ENCODE peak calls at places on chromosomes 12 and 14, in nine cellular contexts. X is K562, T is A549, L is GM12878, J is HCT116, P is SK-N-SH, M is HepG2, R is Panc1, U is HL-60. K is an unnamed sample.

GRCh38 chr14:49946320-49947141 is 53.6 kb downstream of the ARF6 start:
- DNase-seq in X (peak), T (peak), L (no peak), J (no peak), P (peak), M (peak), R (peak), U (no peak), K (no peak)

GRCh38 chr14:67704484-67705089 is 2.9 kb downstream of the RDH12 start:
- DNase-seq in X (peak), T (peak), L (peak), J (peak), P (peak), M (peak), R (peak), U (no peak), K (peak)

GRCh38 chr14:95156153-95156764 is 1.1 kb downstream of the DICER1 start:
- DNase-seq in X (peak), T (no peak), L (no peak), J (no peak), P (no peak), M (no peak), R (no peak), U (no peak), K (no peak)

GRCh38 chr12:50924131-50924438 is 28.3 kb upstream of the HIGD1C start:
- DNase-seq in X (no peak), T (no peak), L (no peak), J (no peak), P (no peak), M (no peak), R (no peak), U (no peak), K (no peak)

GRCh38 chr12:123264642-123265041 is 7.0 kb downstream of the CDK2AP1 start:
- DNase-seq in X (peak), T (no peak), L (no peak), J (no peak), P (peak), M (peak), R (no peak), U (no peak), K (peak)

GRCh38 chr12:104285740-104286537 is 17.6 kb upstream of the EID3 start:
- DNase-seq in X (peak), T (no peak), L (no peak), J (peak), P (no peak), M (no peak), R (no peak), U (no peak), K (no peak)

GRCh38 chr14:36517242-36518030 is 2.6 kb downstream of the NKX2-1 start:
- DNase-seq in X (no peak), T (no peak), L (no peak), J (no peak), P (peak), M (no peak), R (no peak), U (no peak), K (peak)

GRCh38 chr14:68546839-68547238 is 246.0 kb downstream of the ZFP36L1 start:
- DNase-seq in X (no peak), T (no peak), L (no peak), J (no peak), P (no peak), M (no peak), R (no peak), U (no peak), K (no peak)

GRCh38 chr12:4450551-4451112 is 5.0 kb upstream of the FGF6 start:
- DNase-seq in X (no peak), T (no peak), L (no peak), J (no peak), P (no peak), M (no peak), R (no peak), U (no peak), K (peak)

GRCh38 chr14:36901846-36902245 is 240.2 kb downstream of the PAX9 start:
- DNase-seq in X (no peak), T (no peak), L (no peak), J (no peak), P (no peak), M (no peak), R (no peak), U (no peak), K (no peak)

GRCh38 chr14:60768602-60769001 is 34.0 kb downstream of the MNAT1 start:
- DNase-seq in X (no peak), T (no peak), L (no peak), J (no peak), P (no peak), M (no peak), R (no peak), U (no peak), K (no peak)

GRCh38 chr12:125187148-125187733 is 122.0 kb downstream of the AACS start:
- DNase-seq in X (no peak), T (no peak), L (no peak), J (no peak), P (no peak), M (no peak), R (no peak), U (no peak), K (peak)

GRCh38 chr12:120075034-120075616 is 41.4 kb downstream of the RAB35 start:
- DNase-seq in X (no peak), T (no peak), L (no peak), J (no peak), P (no peak), M (no peak), R (no peak), U (no peak), K (no peak)

GRCh38 chr14:75418779-75419768 is 8.7 kb upstream of the JDP2 start:
- DNase-seq in X (peak), T (no peak), L (peak), J (peak), P (no peak), M (no peak), R (no peak), U (no peak), K (peak)

GRCh38 chr12:126588586-126589249 is 1523.5 kb downstream of the AACS start:
- DNase-seq in X (no peak), T (no peak), L (no peak), J (no peak), P (no peak), M (no peak), R (no peak), U (no peak), K (no peak)

GRCh38 chr12:46005151-46005797 is 14.9 kb upstream of the SCAF11 start:
- DNase-seq in X (no peak), T (peak), L (no peak), J (no peak), P (peak), M (no peak), R (no peak), U (no peak), K (no peak)

GRCh38 chr12:2689879-2690278 is 104.9 kb upstream of the FKBP4 start:
- DNase-seq in X (no peak), T (no peak), L (no peak), J (no peak), P (no peak), M (no peak), R (no peak), U (no peak), K (no peak)

GRCh38 chr14:23441076-23441475 is 5.6 kb upstream of the MYH7 start:
- DNase-seq in X (peak), T (no peak), L (no peak), J (no peak), P (no peak), M (no peak), R (no peak), U (no peak), K (no peak)

GRCh38 chr12:124713041-124713435 is 145.6 kb upstream of the NCOR2 start:
- DNase-seq in X (no peak), T (no peak), L (peak), J (no peak), P (no peak), M (no peak), R (no peak), U (no peak), K (no peak)

GRCh38 chr14:89013098-89013504 is 188.7 kb downstream of the TTC8 start:
- DNase-seq in X (peak), T (peak), L (no peak), J (peak), P (no peak), M (peak), R (peak), U (no peak), K (peak)

GRCh38 chr12:91367234-91367849 is 184.7 kb upstream of the DCN start:
- DNase-seq in X (peak), T (peak), L (no peak), J (peak), P (no peak), M (peak), R (no peak), U (no peak), K (no peak)

GRCh38 chr12:68461645-68462044 is 129.5 kb upstream of the MDM1 start:
- DNase-seq in X (no peak), T (no peak), L (no peak), J (no peak), P (no peak), M (no peak), R (no peak), U (no peak), K (no peak)

GRCh38 chr14:76121089-76121748 is 30.5 kb upstream of the GPATCH2L start:
- DNase-seq in X (no peak), T (no peak), L (no peak), J (no peak), P (no peak), M (no peak), R (no peak), U (no peak), K (no peak)

GRCh38 chr12:8953773-8954402 is 4.4 kb upstream of the M6PR start:
- DNase-seq in X (no peak), T (no peak), L (no peak), J (no peak), P (no peak), M (no peak), R (no peak), U (no peak), K (no peak)

GRCh38 chr12:120663741-120664140 is 23.2 kb upstream of the MLEC start:
- DNase-seq in X (no peak), T (no peak), L (no peak), J (no peak), P (no peak), M (no peak), R (no peak), U (no peak), K (no peak)

GRCh38 chr12:49200882-49201594 is 12.2 kb upstream of the TUBA1A start:
- DNase-seq in X (peak), T (peak), L (peak), J (peak), P (peak), M (no peak), R (peak), U (peak), K (peak)

GRCh38 chr12:89999699-90000505 is 291.3 kb upstream of the ATP2B1 start:
- DNase-seq in X (no peak), T (no peak), L (no peak), J (no peak), P (no peak), M (no peak), R (no peak), U (no peak), K (no peak)

GRCh38 chr12:24948816-24949722 is at the start of gene BCAT1:
- DNase-seq in X (peak), T (peak), L (no peak), J (no peak), P (peak), M (peak), R (no peak), U (peak), K (peak)

GRCh38 chr12:2268478-2269286 is 215.9 kb downstream of the CACNA1C start:
- DNase-seq in X (no peak), T (no peak), L (no peak), J (no peak), P (no peak), M (no peak), R (no peak), U (no peak), K (no peak)

GRCh38 chr14:24404814-24405213 is 6.0 kb downstream of the NYNRIN start:
- DNase-seq in X (no peak), T (no peak), L (no peak), J (no peak), P (no peak), M (no peak), R (no peak), U (no peak), K (no peak)

GRCh38 chr14:47442206-47442605 is 233.2 kb downstream of the MDGA2 start:
- DNase-seq in X (no peak), T (no peak), L (no peak), J (peak), P (no peak), M (peak), R (no peak), U (no peak), K (peak)

GRCh38 chr12:13203028-13203922 is 6.7 kb downstream of the EMP1 start:
- DNase-seq in X (no peak), T (no peak), L (no peak), J (no peak), P (peak), M (no peak), R (no peak), U (no peak), K (peak)

GRCh38 chr14:53953828-53954550 is 2.6 kb downstream of the BMP4 start:
- DNase-seq in X (no peak), T (peak), L (no peak), J (no peak), P (peak), M (peak), R (no peak), U (no peak), K (peak)

GRCh38 chr12:25828188-25828587 is 130.3 kb upstream of the RASSF8 start:
- DNase-seq in X (no peak), T (no peak), L (no peak), J (no peak), P (no peak), M (no peak), R (no peak), U (no peak), K (no peak)

DNA sequence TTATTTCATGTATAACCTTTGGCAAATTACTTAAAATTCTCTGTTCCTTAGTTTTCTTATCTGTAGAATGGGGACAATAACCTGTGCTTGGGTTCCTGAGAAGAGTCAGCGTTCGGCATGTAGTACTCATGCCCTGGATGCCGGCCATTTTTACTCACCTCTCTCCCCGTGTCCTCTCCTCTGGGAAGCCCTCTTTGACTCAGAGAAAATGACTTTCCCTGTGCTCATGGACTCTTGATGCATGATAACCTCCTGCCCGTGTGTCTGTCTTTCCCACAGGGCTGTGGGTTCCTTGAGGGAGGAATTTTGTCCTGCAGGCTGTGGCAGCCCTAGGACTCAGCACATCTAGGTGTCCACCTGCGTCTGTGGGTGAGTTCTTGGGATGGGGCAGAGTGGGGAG is 5.8 kb upstream of the C1RL start:
- DNase-seq in X (no peak), T (no peak), L (no peak), J (no peak), P (no peak), M (no peak), R (no peak), U (no peak), K (no peak)
- TF ChIP-seq REST in X (no peak), T (no peak), L (no peak), J (no peak), P (no peak), M (no peak), R (no peak), U (no peak), K (no peak)

GRCh38 chr14:72699433-72699832 is 194.5 kb downstream of the DPF3 start:
- DNase-seq in X (no peak), T (no peak), L (no peak), J (no peak), P (no peak), M (no peak), R (no peak), U (no peak), K (no peak)

GRCh38 chr14:72699852-72700257 is 194.0 kb downstream of the DPF3 start:
- DNase-seq in X (peak), T (no peak), L (no peak), J (no peak), P (no peak), M (no peak), R (no peak), U (peak), K (no peak)

GRCh38 chr14:72700338-72701231 is 193.3 kb downstream of the DPF3 start:
- DNase-seq in X (no peak), T (no peak), L (no peak), J (no peak), P (no peak), M (no peak), R (no peak), U (no peak), K (no peak)

GRCh38 chr14:72701232-72701555 is 192.7 kb downstream of the DPF3 start:
- DNase-seq in X (no peak), T (no peak), L (no peak), J (no peak), P (peak), M (no peak), R (no peak), U (no peak), K (no peak)

GRCh38 chr14:72701610-72702009 is 192.3 kb downstream of the DPF3 start:
- DNase-seq in X (no peak), T (no peak), L (no peak), J (no peak), P (peak), M (no peak), R (no peak), U (no peak), K (no peak)
- TF ChIP-seq REST in X (no peak), T (no peak), L (no peak), J (no peak), P (no peak), M (no peak), R (no peak), U (no peak), K (no peak)

DNA sequence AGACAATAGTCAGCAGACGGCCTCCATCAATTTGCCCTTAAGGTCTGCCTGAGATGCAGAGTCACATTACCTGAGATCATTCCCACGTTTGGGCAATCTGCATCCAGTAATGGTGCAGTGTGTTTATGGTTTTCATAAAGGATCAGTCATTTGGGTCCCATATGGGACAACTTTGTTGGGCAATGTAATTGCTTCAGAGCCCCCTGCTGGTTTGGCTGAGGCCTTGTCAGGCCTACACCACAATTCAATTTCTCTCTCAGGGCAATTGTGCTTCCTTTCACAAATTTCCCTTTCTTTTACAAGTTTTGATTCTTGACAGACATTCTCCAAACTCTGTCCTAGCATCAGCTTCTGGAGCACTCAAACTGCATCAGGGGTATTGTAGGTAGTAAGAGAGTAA is 191.2 kb upstream of the SSTR1 start:
- DNase-seq in X (no peak), T (no peak), L (no peak), J (peak), P (no peak), M (peak), R (no peak), U (no peak), K (peak)
- TF ChIP-seq REST in X (no peak), T (no peak), L (no peak), J (no peak), P (no peak), M (no peak), R (no peak), U (no peak), K (no peak)

DNA sequence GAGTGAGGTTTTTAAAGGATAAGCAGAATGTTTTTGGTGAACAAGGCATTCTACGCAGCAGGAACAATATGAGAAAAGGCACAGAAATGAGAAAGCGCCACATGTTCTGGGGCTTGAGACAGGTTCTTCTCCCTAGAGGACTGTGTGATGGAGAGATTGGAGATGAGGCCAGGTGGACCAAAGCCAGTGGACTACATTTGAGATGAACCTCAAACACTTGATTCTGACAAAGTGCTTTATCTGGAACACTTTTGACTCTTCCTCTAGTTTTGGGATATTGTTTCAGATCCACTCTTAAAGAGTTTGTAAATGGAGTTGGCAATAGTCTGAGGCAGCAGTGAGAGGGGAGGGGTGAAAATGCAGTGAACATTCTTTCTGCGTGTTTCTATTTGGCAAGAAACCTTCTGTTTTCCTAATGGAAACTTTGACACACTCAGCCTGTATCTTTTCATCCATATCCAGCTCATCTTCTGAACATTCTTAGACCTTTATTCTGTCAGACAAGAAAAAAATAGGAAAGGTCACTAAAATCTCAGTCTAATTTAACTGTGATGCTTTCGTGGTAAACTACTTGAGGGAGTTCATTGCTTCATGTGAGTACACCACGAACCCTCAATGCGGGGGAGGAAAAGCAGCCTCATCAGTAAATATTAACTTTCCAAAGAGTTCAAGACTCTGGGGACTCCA is 57.3 kb upstream of the KCNJ8 start:
- DNase-seq in X (no peak), T (no peak), L (no peak), J (no peak), P (no peak), M (no peak), R (no peak), U (no peak), K (no peak)
- TF ChIP-seq REST in X (no peak), T (no peak), L (no peak), J (no peak), P (no peak), M (no peak), R (no peak), U (no peak), K (no peak)

DNA sequence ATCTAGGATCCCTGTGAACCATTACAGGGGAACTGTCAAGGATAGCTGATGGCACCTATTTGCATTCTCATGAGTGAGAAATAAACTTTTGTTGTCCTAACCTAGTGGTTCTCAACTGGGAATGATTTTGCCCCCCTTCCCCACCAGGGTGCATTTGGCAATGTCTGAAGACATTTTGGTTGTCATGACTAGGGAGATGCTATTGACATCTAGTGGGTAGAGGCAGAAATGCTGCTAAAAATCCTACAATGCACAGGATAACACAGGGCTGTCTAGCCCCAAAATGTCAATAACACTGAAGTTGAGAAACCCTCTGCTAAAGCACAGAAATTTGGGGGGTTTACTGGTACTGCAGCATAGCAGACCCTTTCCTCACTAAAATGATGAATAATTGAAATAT is 140.9 kb upstream of the SRRM4 start:
- DNase-seq in X (peak), T (no peak), L (no peak), J (no peak), P (peak), M (peak), R (no peak), U (no peak), K (peak)
- TF ChIP-seq REST in X (no peak), T (no peak), L (no peak), J (no peak), P (no peak), M (no peak), R (no peak), U (no peak), K (no peak)

GRCh38 chr12:93868771-93869170 is 191.6 kb downstream of the CRADD start:
- DNase-seq in X (no peak), T (no peak), L (no peak), J (no peak), P (no peak), M (no peak), R (no peak), U (no peak), K (no peak)
- TF ChIP-seq REST in X (no peak), T (no peak), L (no peak), J (no peak), P (no peak), M (no peak), R (no peak), U (no peak), K (no peak)

DNA sequence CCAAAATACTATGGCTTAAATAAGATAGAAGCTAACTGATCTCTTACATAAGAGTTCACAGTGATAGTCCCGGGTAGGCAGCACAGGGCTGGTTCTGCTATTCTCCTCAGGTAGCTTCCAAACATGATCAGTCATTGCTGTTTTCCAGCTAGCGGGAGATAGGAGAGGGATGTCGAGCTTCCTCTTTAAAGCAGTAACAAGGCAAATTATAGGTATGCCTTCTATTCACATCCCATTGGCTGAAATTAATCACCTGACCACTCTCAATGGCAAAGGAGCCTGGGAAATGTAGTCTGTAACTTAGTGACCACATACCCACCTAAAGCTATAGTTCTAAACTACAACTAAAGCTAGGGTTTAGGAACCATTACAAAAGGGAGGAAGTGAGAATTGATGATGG is 34.5 kb upstream of the VRK1 start:
- DNase-seq in X (peak), T (peak), L (peak), J (peak), P (peak), M (peak), R (peak), U (peak), K (peak)
- TF ChIP-seq REST in X (no peak), T (no peak), L (no peak), J (no peak), P (no peak), M (no peak), R (no peak), U (no peak), K (no peak)